ENCODE peak calls at places on chromosomes 1 and 21, in six cellular contexts. C, I, V, F, B and L are unnamed samples.
A peak's percentile ranks its signal among the peaks of the same experiment; 100 is the strongest.

GRCh38 chr1:110555807-110556470 is 37.0 kb upstream of the KCNA10 start:
- DNase-seq in C (no peak), I (no peak), V (no peak), F (no peak), B (no peak), L (no peak)

GRCh38 chr21:27700974-27701614 is 734.2 kb upstream of the ADAMTS5 start:
- DNase-seq in C (no peak), I (no peak), V (peak; percentile 45), F (peak; percentile 20), B (peak; percentile 49), L (peak; percentile 77)

GRCh38 chr1:150192012-150192411 is 42.3 kb downstream of the PLEKHO1 start:
- DNase-seq in C (no peak), I (no peak), V (no peak), F (no peak), B (no peak), L (no peak)

GRCh38 chr1:223288826-223289225 is 75.2 kb downstream of the SUSD4 start:
- DNase-seq in C (no peak), I (no peak), V (no peak), F (no peak), B (no peak), L (no peak)

GRCh38 chr1:61254629-61255323 is 172.4 kb downstream of the NFIA start:
- DNase-seq in C (no peak), I (no peak), V (no peak), F (no peak), B (no peak), L (no peak)

GRCh38 chr1:112522621-112523020 is 13.9 kb downstream of the WNT2B start:
- DNase-seq in C (no peak), I (no peak), V (no peak), F (no peak), B (no peak), L (peak; percentile 66)

GRCh38 chr21:32456497-32456918 is 44.0 kb downstream of the EVA1C start:
- DNase-seq in C (no peak), I (no peak), V (no peak), F (no peak), B (no peak), L (no peak)

GRCh38 chr1:199020904-199021303 is 382.1 kb downstream of the PTPRC start:
- DNase-seq in C (no peak), I (no peak), V (no peak), F (no peak), B (no peak), L (no peak)

GRCh38 chr1:22452401-22452963 is 831 bp downstream of the ZBTB40 start:
- DNase-seq in C (peak; percentile 9), I (no peak), V (no peak), F (no peak), B (no peak), L (no peak)

GRCh38 chr1:36977736-36978314 is 56.5 kb downstream of the GRIK3 start:
- DNase-seq in C (no peak), I (no peak), V (no peak), F (no peak), B (no peak), L (no peak)

GRCh38 chr1:8510041-8510823 is 192.3 kb downstream of the SLC45A1 start:
- DNase-seq in C (no peak), I (no peak), V (no peak), F (no peak), B (no peak), L (no peak)

DNA sequence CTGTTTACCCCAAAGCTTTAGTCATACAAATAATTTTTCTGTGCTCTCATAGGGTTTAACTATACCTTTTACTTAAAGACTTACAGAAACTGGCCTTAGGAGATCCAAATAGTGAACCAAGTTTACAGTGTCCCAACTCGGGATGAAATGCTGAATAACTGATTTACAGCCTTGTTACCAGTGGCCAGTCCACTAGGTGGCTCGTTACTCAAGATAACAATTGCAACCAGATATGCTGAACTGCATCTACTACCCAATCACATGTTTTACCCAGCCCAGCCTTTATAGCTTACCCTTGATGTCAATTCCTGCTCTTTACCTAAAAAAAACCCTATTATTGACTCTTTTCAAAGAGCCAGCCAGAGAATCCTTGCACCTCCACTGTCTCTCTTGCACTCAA is 1148.8 kb upstream of the ADGRL4 start:
- DNase-seq in C (no peak), I (peak; percentile 13), V (no peak), F (no peak), B (no peak), L (no peak)
- TF ChIP-seq ZNF274 in C (no peak), I (no peak), V (no peak), F (no peak), B (no peak), L (no peak)

DNA sequence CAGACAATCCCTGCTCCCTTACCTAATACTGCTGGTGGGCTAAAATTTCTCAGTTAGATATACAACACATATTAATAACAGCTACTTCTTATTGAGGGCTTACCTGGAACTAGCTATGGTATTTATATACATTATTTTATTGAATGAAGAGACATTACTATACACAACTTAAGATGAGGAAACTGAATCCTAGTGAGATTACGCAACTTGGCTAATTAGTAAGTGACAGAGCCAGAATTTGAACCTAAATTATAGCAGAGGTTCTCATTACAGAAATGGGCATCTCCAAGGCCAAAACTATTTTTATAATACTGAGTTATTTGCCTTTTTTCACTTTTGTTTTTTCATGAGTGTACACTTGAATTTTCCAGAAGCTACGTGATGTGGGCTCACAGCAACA is 44.5 kb upstream of the SMYD2 start:
- DNase-seq in C (no peak), I (no peak), V (no peak), F (no peak), B (no peak), L (no peak)
- TF ChIP-seq ZNF274 in C (no peak), I (no peak), V (no peak), F (no peak), B (no peak), L (no peak)

GRCh38 chr1:69967245-69967766 is 238.1 kb downstream of the LRRC40 start:
- DNase-seq in C (no peak), I (no peak), V (no peak), F (no peak), B (no peak), L (no peak)
- TF ChIP-seq ZNF274 in C (no peak), I (no peak), V (no peak), F (no peak), B (no peak), L (no peak)

GRCh38 chr1:172585348-172585747 is 52.4 kb downstream of the SUCO start:
- DNase-seq in C (no peak), I (no peak), V (no peak), F (no peak), B (no peak), L (no peak)
- TF ChIP-seq ZNF274 in C (no peak), I (no peak), V (no peak), F (no peak), B (no peak), L (no peak)

GRCh38 chr1:206554833-206555472 is 47.6 kb downstream of the RASSF5 start:
- DNase-seq in C (no peak), I (no peak), V (no peak), F (no peak), B (no peak), L (no peak)

GRCh38 chr1:206551985-206552325 is 44.6 kb downstream of the RASSF5 start:
- DNase-seq in C (no peak), I (no peak), V (no peak), F (no peak), B (no peak), L (no peak)

GRCh38 chr1:206556047-206556747 is 48.9 kb downstream of the RASSF5 start:
- DNase-seq in C (no peak), I (no peak), V (no peak), F (peak; percentile 68), B (no peak), L (no peak)

GRCh38 chr1:206555473-206555935 is 48.2 kb downstream of the RASSF5 start:
- DNase-seq in C (no peak), I (no peak), V (peak; percentile 79), F (no peak), B (no peak), L (no peak)

GRCh38 chr1:206554201-206554600 is 46.9 kb downstream of the RASSF5 start:
- DNase-seq in C (no peak), I (no peak), V (no peak), F (no peak), B (no peak), L (no peak)
- TF ChIP-seq ZNF274 in C (no peak), I (no peak), V (no peak), F (no peak), B (no peak), L (no peak)